ENCODE peak calls at places on chromosomes 1 and 21, in ten cellular contexts. B, U, I, N, K, C, Q, V, J and Z are unnamed samples.

GRCh38 chr1:204426035-204426436 is 14.4 kb upstream of the PPP1R15B start:
- DNase-seq in B (no peak), U (no peak), I (no peak), N (no peak), K (no peak), C (no peak), Q (no peak), V (no peak), J (no peak), Z (no peak)

GRCh38 chr1:112268408-112268807 is 127.6 kb upstream of the CTTNBP2NL start:
- DNase-seq in B (no peak), U (no peak), I (no peak), N (no peak), K (no peak), C (no peak), Q (no peak), V (no peak), J (no peak), Z (no peak)

GRCh38 chr21:34715518-34715917 is 46.7 kb downstream of the CLIC6 start:
- DNase-seq in B (no peak), U (no peak), I (no peak), N (no peak), K (no peak), C (no peak), Q (no peak), V (no peak), J (no peak), Z (peak; percentile 35)

GRCh38 chr1:202101182-202101581 is 21.5 kb upstream of the GPR37L1 start:
- DNase-seq in B (no peak), U (peak; percentile 79), I (no peak), N (no peak), K (no peak), C (no peak), Q (no peak), V (peak; percentile 15), J (no peak), Z (no peak)

GRCh38 chr1:207798847-207799246 is 47.0 kb downstream of the CD46 start:
- DNase-seq in B (no peak), U (no peak), I (no peak), N (no peak), K (no peak), C (no peak), Q (no peak), V (no peak), J (no peak), Z (no peak)

GRCh38 chr1:33089457-33089856 is 8.5 kb downstream of the AZIN2 start:
- DNase-seq in B (no peak), U (no peak), I (no peak), N (no peak), K (no peak), C (no peak), Q (no peak), V (no peak), J (no peak), Z (no peak)

GRCh38 chr1:204398197-204399125 is 13.2 kb downstream of the PPP1R15B start:
- DNase-seq in B (peak; percentile 76), U (peak; percentile 95), I (peak; percentile 37), N (no peak), K (peak; percentile 22), C (no peak), Q (no peak), V (peak; percentile 82), J (peak; percentile 70), Z (peak; percentile 79)

GRCh38 chr1:174072546-174072945 is 50.4 kb upstream of the RC3H1 start:
- DNase-seq in B (no peak), U (no peak), I (no peak), N (no peak), K (no peak), C (no peak), Q (no peak), V (no peak), J (no peak), Z (no peak)

GRCh38 chr1:50097041-50097739 is 11.5 kb upstream of the ELAVL4 start:
- DNase-seq in B (no peak), U (no peak), I (no peak), N (no peak), K (peak; percentile 5), C (no peak), Q (no peak), V (no peak), J (peak; percentile 3), Z (no peak)

GRCh38 chr1:38452246-38452645 is 405.7 kb upstream of the POU3F1 start:
- DNase-seq in B (no peak), U (no peak), I (no peak), N (no peak), K (no peak), C (no peak), Q (no peak), V (no peak), J (no peak), Z (no peak)

GRCh38 chr1:208997726-208998312 is 585.7 kb upstream of the CAMK1G start:
- DNase-seq in B (no peak), U (no peak), I (no peak), N (no peak), K (no peak), C (no peak), Q (no peak), V (no peak), J (no peak), Z (no peak)

GRCh38 chr21:44557491-44558328 is 885 bp downstream of the KRTAP10-3 start:
- DNase-seq in B (no peak), U (no peak), I (no peak), N (no peak), K (no peak), C (peak; percentile 74), Q (no peak), V (no peak), J (no peak), Z (no peak)

GRCh38 chr1:66552829-66553228 is 18.9 kb downstream of the SGIP1 start:
- DNase-seq in B (no peak), U (no peak), I (no peak), N (no peak), K (no peak), C (no peak), Q (no peak), V (no peak), J (peak; percentile 22), Z (no peak)

GRCh38 chr1:244447552-244447951 is 4.2 kb downstream of the ADSS2 start:
- DNase-seq in B (no peak), U (no peak), I (no peak), N (no peak), K (no peak), C (no peak), Q (no peak), V (no peak), J (no peak), Z (no peak)